ENCODE peak calls at places on chromosome 6, in nine cellular contexts. B is CD4-positive, alpha-beta T cell; J is AG04450; A is PC-3; I is stomach; K is lung; Z is spleen; U is heart right ventricle; D is brain microvascular endothelial cell. L is an unnamed sample.

GRCh38 chr6:81834141-81834621 is 81.7 kb upstream of the TENT5A start:
- DNase-seq in B (no peak), J (peak; percentile 8), A (peak; percentile 53), I (peak; percentile 41), K (no peak), Z (no peak), U (peak; percentile 69), D (peak; percentile 77), L (peak; percentile 9)

GRCh38 chr6:130574146-130574545 is 208.3 kb downstream of the TMEM200A start:
- DNase-seq in B (no peak), J (no peak), A (no peak), I (no peak), K (no peak), Z (no peak), U (no peak), D (no peak), L (no peak)

GRCh38 chr6:128491643-128492206 is 28.7 kb downstream of the PTPRK start:
- DNase-seq in B (no peak), J (no peak), A (peak; percentile 37), I (no peak), K (no peak), Z (no peak), U (peak; percentile 63), D (peak; percentile 86), L (no peak)

GRCh38 chr6:1377526-1378223 is 11.7 kb upstream of the FOXF2 start:
- DNase-seq in B (no peak), J (no peak), A (no peak), I (no peak), K (no peak), Z (no peak), U (no peak), D (no peak), L (no peak)

GRCh38 chr6:33297956-33298772 is 578 bp downstream of the RGL2 start:
- DNase-seq in B (no peak), J (no peak), A (peak; percentile 88), I (peak; percentile 61), K (peak; percentile 83), Z (peak; percentile 90), U (peak; percentile 84), D (peak; percentile 85), L (no peak)

GRCh38 chr6:151482290-151482689 is 11.5 kb upstream of the CCDC170 start:
- DNase-seq in B (no peak), J (no peak), A (no peak), I (no peak), K (no peak), Z (no peak), U (no peak), D (no peak), L (no peak)

GRCh38 chr6:27873101-27874030 is 38.8 kb downstream of the OR2B2 start:
- DNase-seq in B (peak; percentile 72), J (no peak), A (no peak), I (peak; percentile 68), K (no peak), Z (peak; percentile 93), U (peak; percentile 48), D (no peak), L (no peak)

GRCh38 chr6:3090013-3090412 is 21.7 kb downstream of the RIPK1 start:
- DNase-seq in B (no peak), J (no peak), A (no peak), I (no peak), K (no peak), Z (no peak), U (no peak), D (no peak), L (no peak)

GRCh38 chr6:33207569-33208088 is 671 bp upstream of the RING1 start:
- DNase-seq in B (no peak), J (no peak), A (peak; percentile 38), I (peak; percentile 48), K (peak; percentile 54), Z (peak; percentile 85), U (peak; percentile 53), D (peak; percentile 48), L (no peak)

GRCh38 chr6:52457096-52457495 is 37.0 kb downstream of the EFHC1 start:
- DNase-seq in B (no peak), J (no peak), A (no peak), I (no peak), K (no peak), Z (no peak), U (no peak), D (no peak), L (no peak)

GRCh38 chr6:130600880-130601341 is 226.3 kb upstream of the SMLR1 start:
- DNase-seq in B (no peak), J (peak; percentile 50), A (peak; percentile 54), I (no peak), K (no peak), Z (no peak), U (no peak), D (peak; percentile 59), L (peak; percentile 43)

GRCh38 chr6:169156108-169156821 is 97.4 kb downstream of the THBS2 start:
- DNase-seq in B (no peak), J (no peak), A (no peak), I (peak; percentile 7), K (peak; percentile 26), Z (no peak), U (no peak), D (peak; percentile 59), L (no peak)

GRCh38 chr6:91081452-91082067 is 494.7 kb upstream of the MAP3K7 start:
- DNase-seq in B (no peak), J (peak; percentile 13), A (peak; percentile 59), I (no peak), K (no peak), Z (no peak), U (no peak), D (peak; percentile 53), L (peak; percentile 31)

GRCh38 chr6:167500961-167501360 is 176.1 kb downstream of the TTLL2 start:
- DNase-seq in B (no peak), J (no peak), A (no peak), I (no peak), K (no peak), Z (no peak), U (no peak), D (no peak), L (no peak)

GRCh38 chr6:167504412-167504961 is 179.6 kb downstream of the TTLL2 start:
- DNase-seq in B (no peak), J (no peak), A (no peak), I (no peak), K (no peak), Z (no peak), U (no peak), D (no peak), L (no peak)

GRCh38 chr6:167499161-167499660 is 174.3 kb downstream of the TTLL2 start:
- DNase-seq in B (no peak), J (no peak), A (no peak), I (no peak), K (no peak), Z (no peak), U (no peak), D (no peak), L (no peak)

GRCh38 chr6:167502471-167502870 is 177.6 kb downstream of the TTLL2 start:
- DNase-seq in B (no peak), J (no peak), A (no peak), I (no peak), K (no peak), Z (no peak), U (no peak), D (no peak), L (no peak)

DNA sequence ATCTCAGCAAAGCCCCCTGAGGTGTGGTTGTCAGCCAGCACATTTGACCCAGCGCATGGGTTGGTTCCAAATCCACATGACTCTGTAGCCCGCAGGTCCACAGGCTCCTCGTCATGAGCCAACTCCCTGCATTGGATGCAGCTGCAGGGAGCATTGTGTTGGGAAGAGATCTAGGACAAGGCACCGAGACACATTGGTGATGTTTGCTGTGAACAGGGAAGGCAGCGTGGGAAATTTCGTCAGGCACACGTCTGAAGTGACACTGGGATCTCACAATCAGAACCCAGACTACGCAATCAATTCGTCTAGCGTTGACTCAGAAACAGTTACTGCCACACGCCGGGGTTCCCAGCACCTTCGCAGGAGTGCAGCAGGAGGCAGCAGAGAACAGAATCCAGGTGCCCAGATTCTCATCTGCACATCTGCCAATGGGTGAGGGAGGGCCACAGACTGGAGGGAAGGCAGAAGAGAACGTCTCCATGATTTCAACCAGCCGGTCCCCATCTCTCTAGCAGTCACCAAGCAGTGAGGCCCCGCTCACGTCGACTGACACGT is 177.0 kb downstream of the TTLL2 start:
- DNase-seq in B (no peak), J (no peak), A (peak; percentile 18), I (peak; percentile 70), K (no peak), Z (no peak), U (no peak), D (no peak), L (no peak)
- TF ChIP-seq CTCF in B (no peak), J (no peak), A (peak; percentile 35), I (peak; percentile 59), K (no peak), Z (no peak), U (peak; percentile 21), D (peak; percentile 15), L (peak; percentile 51)

GRCh38 chr6:99875068-99875467 is 119.0 kb downstream of the MCHR2 start:
- DNase-seq in B (no peak), J (no peak), A (no peak), I (no peak), K (no peak), Z (no peak), U (no peak), D (no peak), L (no peak)

GRCh38 chr6:99882151-99882702 is 111.8 kb downstream of the MCHR2 start:
- DNase-seq in B (no peak), J (no peak), A (no peak), I (no peak), K (no peak), Z (no peak), U (no peak), D (no peak), L (no peak)

GRCh38 chr6:99885051-99885450 is 109.0 kb downstream of the MCHR2 start:
- DNase-seq in B (no peak), J (no peak), A (peak; percentile 29), I (no peak), K (no peak), Z (no peak), U (no peak), D (no peak), L (no peak)

GRCh38 chr6:99879431-99879830 is 114.6 kb downstream of the MCHR2 start:
- DNase-seq in B (no peak), J (no peak), A (no peak), I (no peak), K (no peak), Z (no peak), U (no peak), D (no peak), L (no peak)
- H3K27me3 ChIP-seq in B (no peaks in the 10 kb centered on the region), J (peaks cover 3% of the 10 kb centered on the region), A (peaks cover 28% of the 10 kb centered on the region), I (no peaks in the 10 kb centered on the region), K (no peaks in the 10 kb centered on the region), Z (no peaks in the 10 kb centered on the region), U (no peaks in the 10 kb centered on the region), D (no peaks in the 10 kb centered on the region), L (no peaks in the 10 kb centered on the region)

DNA sequence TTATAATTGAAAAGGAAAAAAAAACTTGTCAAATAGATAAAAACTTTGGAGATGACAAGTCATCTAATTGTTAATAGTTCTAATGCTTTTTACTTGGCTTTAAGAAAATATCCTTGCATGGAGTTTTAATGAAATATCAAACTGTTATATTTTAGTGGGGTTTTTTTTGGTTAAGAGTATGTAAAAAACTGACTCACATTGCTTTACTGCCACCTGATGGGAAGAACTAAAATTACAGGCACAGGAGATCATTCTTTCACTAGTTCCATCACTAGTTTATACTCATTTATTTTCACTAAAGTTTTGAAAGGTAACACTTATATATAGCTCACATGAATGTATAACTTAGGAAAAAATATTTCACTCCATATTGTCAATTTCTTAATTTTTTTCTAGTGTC is 309.1 kb downstream of the LMBRD1 start:
- DNase-seq in B (no peak), J (no peak), A (peak; percentile 26), I (no peak), K (no peak), Z (no peak), U (no peak), D (no peak), L (no peak)
- TF ChIP-seq CTCF in B (no peak), J (no peak), A (peak; percentile 56), I (no peak), K (no peak), Z (no peak), U (no peak), D (no peak), L (peak; percentile 28)

GRCh38 chr6:108156180-108156937 is 9.5 kb upstream of the NR2E1 start:
- DNase-seq in B (no peak), J (no peak), A (peak; percentile 55), I (no peak), K (no peak), Z (no peak), U (no peak), D (no peak), L (no peak)
- H3K27me3 ChIP-seq in B (peaks cover 80% of the 10 kb centered on the region), J (peaks cover 64% of the 10 kb centered on the region), A (peaks cover 54% of the 10 kb centered on the region), I (peaks cover 16% of the 10 kb centered on the region), K (peaks cover 4% of the 10 kb centered on the region), Z (peaks cover 98% of the 10 kb centered on the region), U (peaks cover 97% of the 10 kb centered on the region), D (peaks cover 83% of the 10 kb centered on the region), L (peaks cover 57% of the 10 kb centered on the region)